ENCODE peak calls at places on chromosomes 13 and 19, in seven cellular contexts. W is left ventricle myocardium inferior, R is PC-3, I is nephron progenitor cell, F is NB4, C is SK-N-SH, D is MCF 10A. K is an unnamed sample.
A peak's percentile ranks its signal among the peaks of the same experiment; 100 is the strongest.

GRCh38 chr19:8456064-8456463 is 11.3 kb downstream of the HNRNPM start:
- DNase-seq in I (peak; percentile 24), R (no peak), F (peak; percentile 47), W (no peak), C (no peak), D (peak; percentile 27), K (no peak)

GRCh38 chr19:40747536-40747935 is 2.7 kb downstream of the ACTMAP start:
- DNase-seq in C (no peak), W (no peak), D (no peak), F (no peak), I (no peak), R (no peak), K (no peak)

GRCh38 chr13:73536865-73537264 is 478.1 kb downstream of the KLF5 start:
- DNase-seq in W (no peak), I (no peak), D (no peak), R (no peak), F (no peak), C (no peak), K (no peak)

GRCh38 chr19:33405491-33406461 is 32.3 kb downstream of the CEBPG start:
- DNase-seq in W (peak; percentile 17), I (no peak), C (peak; percentile 27), F (no peak), D (no peak), R (no peak), K (no peak)

GRCh38 chr13:69331245-69331644 is 776.4 kb upstream of the ATXN8OS start:
- DNase-seq in C (peak; percentile 11), D (no peak), I (no peak), R (no peak), F (no peak), W (no peak), K (no peak)

GRCh38 chr19:13953021-13953531 is 767 bp downstream of the DCAF15 start:
- DNase-seq in D (peak; percentile 71), I (no peak), F (peak; percentile 31), R (peak; percentile 46), C (no peak), W (no peak), K (peak; percentile 67)

GRCh38 chr13:25196971-25197370 is 24.9 kb upstream of the AMER2 start:
- DNase-seq in I (no peak), C (no peak), W (no peak), R (no peak), F (no peak), D (no peak), K (no peak)

GRCh38 chr13:111033172-111034133 is 81.7 kb upstream of the ARHGEF7 start:
- DNase-seq in W (no peak), R (peak; percentile 18), I (no peak), C (no peak), F (no peak), D (peak; percentile 14), K (no peak)

GRCh38 chr19:4671182-4671851 is 1.2 kb upstream of the MYDGF start:
- DNase-seq in W (no peak), C (no peak), I (no peak), R (no peak), D (no peak), F (no peak), K (no peak)

GRCh38 chr13:103812558-103812957 is 746.3 kb upstream of the SLC10A2 start:
- DNase-seq in C (peak; percentile 62), W (no peak), D (no peak), F (no peak), R (no peak), I (no peak), K (no peak)

GRCh38 chr19:45020071-45020470 is 18.8 kb upstream of the CLASRP start:
- DNase-seq in R (no peak), C (no peak), I (no peak), D (no peak), F (peak; percentile 48), W (no peak), K (no peak)

GRCh38 chr13:60369242-60369641 is 27.8 kb upstream of the TDRD3 start:
- DNase-seq in R (peak; percentile 10), C (peak; percentile 3), F (no peak), I (no peak), W (no peak), D (peak; percentile 11), K (no peak)

GRCh38 chr19:8444677-8445487 is at the start of gene HNRNPM:
- DNase-seq in C (peak; percentile 99), I (peak; percentile 100), F (peak; percentile 100), D (peak; percentile 98), R (peak; percentile 100), W (peak; percentile 100), K (peak; percentile 97)

GRCh38 chr19:756232-756631 is 5.3 kb downstream of the MISP start:
- DNase-seq in D (peak; percentile 29), R (peak; percentile 67), F (peak; percentile 50), I (no peak), C (peak; percentile 67), W (no peak), K (peak; percentile 74)

GRCh38 chr19:11203194-11204075 is 6.1 kb upstream of the KANK2 start:
- DNase-seq in I (peak; percentile 79), W (peak; percentile 77), D (peak; percentile 78), F (peak; percentile 84), C (peak; percentile 93), R (peak; percentile 79), K (peak; percentile 58)

GRCh38 chr19:21835429-21835809 is 563 bp downstream of the ZNF43 start:
- DNase-seq in W (no peak), R (no peak), D (no peak), I (no peak), F (no peak), C (no peak), K (no peak)

GRCh38 chr13:24271611-24272451 is 37.5 kb upstream of the C1QTNF9 start:
- DNase-seq in R (no peak), W (peak; percentile 75), F (peak; percentile 59), C (peak; percentile 77), I (no peak), D (peak; percentile 46), K (peak; percentile 8)

GRCh38 chr13:63198076-63198475 is 1782.4 kb upstream of the PCDH20 start:
- DNase-seq in F (no peak), R (no peak), C (no peak), W (no peak), I (no peak), D (no peak), K (no peak)

GRCh38 chr19:49894879-49895565 is 1.7 kb downstream of the IL4I1 start:
- DNase-seq in W (no peak), F (no peak), R (no peak), I (no peak), C (no peak), D (no peak), K (no peak)

GRCh38 chr19:3161453-3161852 is 17.1 kb upstream of the S1PR4 start:
- DNase-seq in R (peak; percentile 54), C (no peak), I (no peak), F (no peak), D (peak; percentile 47), W (no peak), K (peak; percentile 69)

GRCh38 chr19:3157096-3157845 is 21.3 kb upstream of the S1PR4 start:
- DNase-seq in F (no peak), C (no peak), D (no peak), R (no peak), W (no peak), I (no peak), K (no peak)

GRCh38 chr19:3162418-3163229 is 15.9 kb upstream of the S1PR4 start:
- DNase-seq in R (peak; percentile 14), D (peak; percentile 44), F (peak; percentile 39), C (peak; percentile 66), I (no peak), W (no peak), K (peak; percentile 79)

GRCh38 chr19:3160219-3160618 is 18.4 kb upstream of the S1PR4 start:
- DNase-seq in F (no peak), I (no peak), D (no peak), C (no peak), R (no peak), W (no peak), K (no peak)

GRCh38 chr19:3159565-3159964 is 19.0 kb upstream of the S1PR4 start:
- DNase-seq in C (no peak), I (no peak), F (no peak), R (no peak), D (no peak), W (no peak), K (no peak)
- TF ChIP-seq CTCF in C (no peak), I (no peak), F (no peak), R (no peak), D (no peak), W (no peak), K (no peak)

GRCh38 chr19:19230999-19231398 is 19.2 kb downstream of the NCAN start:
- DNase-seq in I (no peak), C (no peak), W (no peak), R (no peak), F (no peak), D (no peak), K (no peak)

GRCh38 chr19:19229701-19230100 is 17.9 kb downstream of the NCAN start:
- DNase-seq in C (no peak), I (no peak), D (no peak), R (no peak), F (no peak), W (no peak), K (no peak)

GRCh38 chr19:19230505-19230904 is 18.7 kb downstream of the NCAN start:
- DNase-seq in C (no peak), I (no peak), F (peak; percentile 23), R (no peak), W (no peak), D (no peak), K (no peak)

GRCh38 chr19:19234220-19234816 is 22.6 kb downstream of the NCAN start:
- DNase-seq in I (no peak), W (no peak), D (no peak), F (no peak), R (no peak), C (no peak), K (no peak)

GRCh38 chr19:19232231-19232630 is 20.5 kb downstream of the NCAN start:
- DNase-seq in W (no peak), I (no peak), C (no peak), D (no peak), F (no peak), R (no peak), K (no peak)
- TF ChIP-seq CTCF in W (no peak), I (no peak), C (no peak), D (no peak), F (no peak), R (no peak), K (no peak)

GRCh38 chr19:55486043-55486970 is 1.3 kb downstream of the NAT14 start:
- DNase-seq in C (peak; percentile 80), R (no peak), W (no peak), D (peak; percentile 45), F (no peak), I (no peak), K (no peak)
- TF ChIP-seq CTCF in C (peak; percentile 45), R (no peak), W (peak; percentile 44), D (no peak), F (no peak), I (no peak), K (no peak)

DNA sequence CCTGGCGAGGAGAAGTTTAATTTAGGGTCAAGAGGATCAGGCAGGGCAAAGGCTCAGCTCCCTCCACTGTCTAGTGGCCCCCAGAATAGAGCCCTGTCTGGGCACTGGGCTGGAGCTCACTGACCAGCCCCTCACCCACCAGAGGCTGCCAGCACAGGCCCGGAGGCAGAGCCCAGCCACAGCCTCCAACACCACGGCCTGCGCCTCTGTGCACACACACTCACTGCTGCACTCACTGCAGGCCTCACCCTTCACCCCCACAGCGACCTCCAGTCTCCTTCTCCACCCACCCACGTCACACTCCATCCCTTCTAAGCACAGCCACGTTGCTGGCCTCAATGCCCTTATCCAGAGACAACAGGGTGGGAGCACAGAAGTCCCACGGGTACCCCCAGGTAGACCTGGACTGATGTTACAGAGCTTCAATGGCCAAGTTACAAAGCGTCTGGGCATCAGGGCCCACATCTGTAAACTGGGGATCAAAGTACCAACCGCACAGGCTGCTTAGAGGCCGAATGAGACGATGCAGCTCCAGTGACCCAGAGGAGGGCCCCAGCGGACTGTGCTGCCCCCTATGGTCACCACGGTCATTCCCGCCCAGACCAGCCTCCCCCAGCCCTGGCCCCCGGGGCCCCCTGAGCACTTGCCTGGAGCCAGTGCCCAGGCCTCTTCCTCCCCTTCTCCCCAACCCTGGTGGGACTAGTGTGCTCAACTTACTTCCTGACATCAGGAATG is 4.5 kb upstream of the PRKD2 start:
- DNase-seq in I (peak; percentile 44), C (peak; percentile 76), F (peak; percentile 58), W (no peak), D (no peak), R (no peak), K (no peak)
- TF ChIP-seq CTCF in I (peak; percentile 33), C (peak; percentile 41), F (peak; percentile 26), W (no peak), D (no peak), R (no peak), K (no peak)